ENCODE peak calls at places on chromosomes 4 and X, in five cellular contexts. D, Y, Q, T and F are unnamed samples. For H3K36me3, the result is how much of the 10 kb centered on the place peaks cover.

GRCh38 chrX:17736478-17736855 is 826 bp upstream of the SCML1 start:
- DNase-seq in D (no peak), Y (no peak), Q (no peak), T (no peak), F (no peak)

GRCh38 chr4:165986956-165987698 is 114.1 kb downstream of the TLL1 start:
- DNase-seq in D (no peak), Y (no peak), Q (no peak), T (no peak), F (no peak)

GRCh38 chr4:144787365-144788263 is 141.7 kb downstream of the HHIP start:
- DNase-seq in D (no peak), Y (no peak), Q (no peak), T (no peak), F (peak)

GRCh38 chr4:74223801-74224200 is 65.9 kb downstream of the MTHFD2L start:
- DNase-seq in D (no peak), Y (no peak), Q (no peak), T (no peak), F (no peak)

GRCh38 chr4:91448668-91449330 is 855.0 kb upstream of the GRID2 start:
- DNase-seq in D (no peak), Y (no peak), Q (no peak), T (no peak), F (no peak)

GRCh38 chr4:79597266-79597665 is 189.2 kb upstream of the GK2 start:
- DNase-seq in D (no peak), Y (peak), Q (no peak), T (no peak), F (no peak)

GRCh38 chrX:44874481-44875184 is 1.6 kb downstream of the KDM6A start:
- DNase-seq in D (no peak), Y (peak), Q (peak), T (peak), F (no peak)

GRCh38 chrX:74453178-74453577 is 31.9 kb downstream of the SLC16A2 start:
- DNase-seq in D (no peak), Y (no peak), Q (no peak), T (no peak), F (no peak)

GRCh38 chr4:76753814-76754213 is 144.1 kb downstream of the SOWAHB start:
- DNase-seq in D (no peak), Y (no peak), Q (no peak), T (no peak), F (no peak)

GRCh38 chr4:30380404-30380998 is 339.7 kb upstream of the PCDH7 start:
- DNase-seq in D (no peak), Y (peak), Q (no peak), T (peak), F (peak)

GRCh38 chr4:42074294-42074693 is 78.2 kb downstream of the BEND4 start:
- DNase-seq in D (no peak), Y (no peak), Q (no peak), T (no peak), F (no peak)

GRCh38 chrX:31063114-31063513 is 8.7 kb downstream of the FTHL17 start:
- DNase-seq in D (no peak), Y (no peak), Q (no peak), T (no peak), F (no peak)

GRCh38 chrX:18617351-18617750 is 54.6 kb downstream of the RS1 start:
- DNase-seq in D (no peak), Y (no peak), Q (no peak), T (peak), F (no peak)

GRCh38 chr4:38989487-38989886 is 42.7 kb downstream of the TMEM156 start:
- DNase-seq in D (no peak), Y (no peak), Q (no peak), T (no peak), F (no peak)

GRCh38 chrX:140500427-140500826 is 4.4 kb downstream of the SOX3 start:
- DNase-seq in D (no peak), Y (no peak), Q (no peak), T (no peak), F (no peak)

GRCh38 chr4:6749340-6750171 is 33.0 kb upstream of the KIAA0232 start:
- DNase-seq in D (peak), Y (no peak), Q (peak), T (peak), F (no peak)

GRCh38 chrX:56130436-56130835 is 101.7 kb upstream of the KLF8 start:
- DNase-seq in D (no peak), Y (no peak), Q (no peak), T (no peak), F (no peak)

GRCh38 chr4:170589597-170590191 is 499.9 kb upstream of the AADAT start:
- DNase-seq in D (no peak), Y (no peak), Q (no peak), T (no peak), F (no peak)

GRCh38 chr4:140049024-140049923 is 104.7 kb downstream of the MAML3 start:
- DNase-seq in D (no peak), Y (peak), Q (peak), T (peak), F (peak)

GRCh38 chr4:103011378-103012025 is 8.0 kb downstream of the SLC9B1 start:
- DNase-seq in D (no peak), Y (no peak), Q (no peak), T (peak), F (no peak)

GRCh38 chrX:110318664-110318968 is 731 bp upstream of the AMMECR1 start:
- DNase-seq in D (no peak), Y (no peak), Q (no peak), T (peak), F (no peak)

GRCh38 chr4:145523117-145523516 is 41.5 kb downstream of the SMAD1 start:
- DNase-seq in D (no peak), Y (no peak), Q (no peak), T (no peak), F (no peak)

GRCh38 chr4:142559986-142560385 is 286.1 kb downstream of the INPP4B start:
- DNase-seq in D (no peak), Y (no peak), Q (no peak), T (no peak), F (no peak)

GRCh38 chrX:100654256-100654655 is 10.3 kb downstream of the SRPX2 start:
- DNase-seq in D (no peak), Y (no peak), Q (no peak), T (no peak), F (no peak)

GRCh38 chr4:61373901-61374611 is 173.9 kb downstream of the ADGRL3 start:
- DNase-seq in D (no peak), Y (no peak), Q (no peak), T (no peak), F (no peak)

GRCh38 chr4:5751073-5751917 is 40.3 kb downstream of the EVC start:
- DNase-seq in D (peak), Y (no peak), Q (no peak), T (no peak), F (no peak)

GRCh38 chrX:130100180-130100579 is 10.1 kb downstream of the ELF4 start:
- DNase-seq in D (no peak), Y (no peak), Q (peak), T (no peak), F (no peak)

GRCh38 chr4:185912779-185913178 is 100.8 kb upstream of the SORBS2 start:
- DNase-seq in D (no peak), Y (no peak), Q (no peak), T (peak), F (no peak)

GRCh38 chr4:129218355-129218754 is 122.4 kb downstream of the C4orf33 start:
- DNase-seq in D (no peak), Y (peak), Q (peak), T (no peak), F (peak)

GRCh38 chr4:37876156-37876555 is 14.7 kb upstream of the TBC1D1 start:
- DNase-seq in D (no peak), Y (no peak), Q (no peak), T (no peak), F (no peak)

GRCh38 chr4:170399894-170400293 is 310.1 kb upstream of the AADAT start:
- DNase-seq in D (no peak), Y (no peak), Q (no peak), T (no peak), F (no peak)

GRCh38 chrX:43853225-43853828 is 28.9 kb downstream of the MAOB start:
- DNase-seq in D (no peak), Y (no peak), Q (no peak), T (no peak), F (no peak)

GRCh38 chr4:5045099-5045498 is 6.2 kb upstream of the STK32B start:
- DNase-seq in D (no peak), Y (no peak), Q (peak), T (no peak), F (no peak)

GRCh38 chrX:637660-638481 is 7.3 kb downstream of the SHOX start:
- DNase-seq in D (no peak), Y (no peak), Q (no peak), T (no peak), F (no peak)

GRCh38 chrX:41931591-41931990 is 8.2 kb upstream of the CASK start:
- DNase-seq in D (no peak), Y (no peak), Q (no peak), T (no peak), F (no peak)

GRCh38 chrX:110853610-110854009 is 58.0 kb upstream of the CHRDL1 start:
- DNase-seq in D (no peak), Y (no peak), Q (no peak), T (no peak), F (peak)

GRCh38 chr4:2908686-2909085 is 54.5 kb downstream of the NOP14 start:
- DNase-seq in D (no peak), Y (no peak), Q (no peak), T (no peak), F (no peak)
- H3K36me3 ChIP-seq in D (half or more), Y (half or more), Q (under half), T (under half), F (under half)

GRCh38 chr4:10102193-10102980 is 14.2 kb downstream of the WDR1 start:
- DNase-seq in D (peak), Y (no peak), Q (no peak), T (no peak), F (no peak)
- H3K36me3 ChIP-seq in D (half or more), Y (under half), Q (under half), T (under half), F (under half)

DNA sequence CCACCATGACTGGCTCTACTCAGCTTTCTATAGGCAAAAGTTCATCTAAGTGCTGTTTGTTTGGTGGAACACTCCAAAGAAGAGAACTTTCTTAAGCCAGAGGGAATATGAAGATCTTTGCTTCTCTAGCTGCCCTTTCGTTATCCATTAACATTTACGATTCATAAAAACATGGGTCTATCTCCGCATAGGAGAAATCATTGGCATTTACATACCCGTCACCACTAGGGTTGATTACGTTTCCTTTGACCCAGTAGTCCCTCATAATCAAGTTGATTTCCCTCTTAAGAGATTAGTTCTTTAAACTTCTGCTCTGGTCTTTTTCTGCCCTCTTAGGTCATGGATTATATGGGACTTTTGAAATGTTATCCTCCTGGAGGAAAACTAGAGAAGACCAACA is 57.5 kb downstream of the PTCHD1 start:
- DNase-seq in D (no peak), Y (no peak), Q (no peak), T (no peak), F (no peak)
- H3K36me3 ChIP-seq in D (under half), Y (under half), Q (under half), T (under half), F (under half)

GRCh38 chr4:15996773-15997172 is 33.8 kb upstream of the FGFBP2 start:
- DNase-seq in D (no peak), Y (no peak), Q (no peak), T (no peak), F (no peak)
- H3K36me3 ChIP-seq in D (under half), Y (under half), Q (under half), T (under half), F (under half)

GRCh38 chr4:960736-961650 is 12.4 kb downstream of the DGKQ start:
- DNase-seq in D (peak), Y (no peak), Q (no peak), T (no peak), F (no peak)

GRCh38 chr4:961651-962230 is 11.6 kb downstream of the DGKQ start:
- DNase-seq in D (peak), Y (no peak), Q (no peak), T (no peak), F (no peak)

GRCh38 chr4:958836-959337 is 14.5 kb downstream of the DGKQ start:
- DNase-seq in D (no peak), Y (no peak), Q (no peak), T (no peak), F (no peak)

GRCh38 chr4:959338-960139 is 13.8 kb downstream of the DGKQ start:
- DNase-seq in D (peak), Y (no peak), Q (no peak), T (no peak), F (no peak)

GRCh38 chr4:960140-960735 is 13.1 kb downstream of the DGKQ start:
- DNase-seq in D (peak), Y (no peak), Q (no peak), T (no peak), F (no peak)
- H3K36me3 ChIP-seq in D (half or more), Y (under half), Q (under half), T (under half), F (under half)